ENCODE peak calls at places on chromosomes 5 and 9, in five cellular contexts. One of them, this sample, is unnamed.

GRCh38 chr5:123297866-123298265 is 125.3 kb downstream of the CEP120 start:
- DNase-seq in transverse colon: no peak
- DNase-seq in sigmoid colon: no peak
- DNase-seq in HCT116: no peak
- DNase-seq in suprapubic skin: no peak
- DNase-seq in this sample: no peak

GRCh38 chr5:81425569-81425968 is 31.6 kb upstream of the ACOT12 start:
- DNase-seq in transverse colon: no peak
- DNase-seq in sigmoid colon: no peak
- DNase-seq in HCT116: peak
- DNase-seq in suprapubic skin: no peak
- DNase-seq in this sample: no peak

GRCh38 chr5:15452780-15453179 is 47.2 kb upstream of the FBXL7 start:
- DNase-seq in transverse colon: no peak
- DNase-seq in sigmoid colon: no peak
- DNase-seq in HCT116: no peak
- DNase-seq in suprapubic skin: no peak
- DNase-seq in this sample: no peak

GRCh38 chr9:19049872-19050636 is 827 bp downstream of the RRAGA start:
- DNase-seq in transverse colon: peak
- DNase-seq in sigmoid colon: no peak
- DNase-seq in HCT116: no peak
- DNase-seq in suprapubic skin: no peak
- DNase-seq in this sample: no peak

GRCh38 chr5:64315778-64316177 is 150.1 kb downstream of the RNF180 start:
- DNase-seq in transverse colon: no peak
- DNase-seq in sigmoid colon: no peak
- DNase-seq in HCT116: no peak
- DNase-seq in suprapubic skin: no peak
- DNase-seq in this sample: no peak

GRCh38 chr5:57976506-57976905 is 483.4 kb downstream of the PLK2 start:
- DNase-seq in transverse colon: no peak
- DNase-seq in sigmoid colon: no peak
- DNase-seq in HCT116: no peak
- DNase-seq in suprapubic skin: no peak
- DNase-seq in this sample: no peak

GRCh38 chr9:818958-819357 is 22.5 kb upstream of the DMRT1 start:
- DNase-seq in transverse colon: no peak
- DNase-seq in sigmoid colon: peak
- DNase-seq in HCT116: no peak
- DNase-seq in suprapubic skin: no peak
- DNase-seq in this sample: no peak

GRCh38 chr9:124349675-124350484 is 65.4 kb downstream of the PSMB7 start:
- DNase-seq in transverse colon: no peak
- DNase-seq in sigmoid colon: peak
- DNase-seq in HCT116: no peak
- DNase-seq in suprapubic skin: peak
- DNase-seq in this sample: no peak

GRCh38 chr5:39717186-39717897 is 292.6 kb upstream of the DAB2 start:
- DNase-seq in transverse colon: no peak
- DNase-seq in sigmoid colon: no peak
- DNase-seq in HCT116: no peak
- DNase-seq in suprapubic skin: no peak
- DNase-seq in this sample: no peak

GRCh38 chr9:110604101-110604710 is 24.7 kb upstream of the SVEP1 start:
- DNase-seq in transverse colon: no peak
- DNase-seq in sigmoid colon: no peak
- DNase-seq in HCT116: no peak
- DNase-seq in suprapubic skin: no peak
- DNase-seq in this sample: no peak

GRCh38 chr9:69261636-69262035 is 63.4 kb upstream of the ENTREP1 start:
- DNase-seq in transverse colon: no peak
- DNase-seq in sigmoid colon: no peak
- DNase-seq in HCT116: no peak
- DNase-seq in suprapubic skin: no peak
- DNase-seq in this sample: no peak

GRCh38 chr5:102807878-102808502 is 52.9 kb downstream of the PAM start:
- DNase-seq in transverse colon: peak
- DNase-seq in sigmoid colon: no peak
- DNase-seq in HCT116: no peak
- DNase-seq in suprapubic skin: no peak
- DNase-seq in this sample: no peak

GRCh38 chr5:95900383-95900958 is 61.2 kb downstream of the ELL2 start:
- DNase-seq in transverse colon: no peak
- DNase-seq in sigmoid colon: peak
- DNase-seq in HCT116: no peak
- DNase-seq in suprapubic skin: no peak
- DNase-seq in this sample: no peak

GRCh38 chr5:65479527-65479926 is 2.2 kb downstream of the ADAMTS6 start:
- DNase-seq in transverse colon: no peak
- DNase-seq in sigmoid colon: no peak
- DNase-seq in HCT116: no peak
- DNase-seq in suprapubic skin: no peak
- DNase-seq in this sample: no peak

GRCh38 chr9:126448865-126449577 is 122.4 kb downstream of the MVB12B start:
- DNase-seq in transverse colon: no peak
- DNase-seq in sigmoid colon: no peak
- DNase-seq in HCT116: no peak
- DNase-seq in suprapubic skin: no peak
- DNase-seq in this sample: no peak

GRCh38 chr9:121278535-121279169 is 10.7 kb downstream of the GSN start:
- DNase-seq in transverse colon: peak
- DNase-seq in sigmoid colon: peak
- DNase-seq in HCT116: peak
- DNase-seq in suprapubic skin: peak
- DNase-seq in this sample: no peak

GRCh38 chr9:111860443-111860842 is 36.2 kb upstream of the UGCG start:
- DNase-seq in transverse colon: no peak
- DNase-seq in sigmoid colon: no peak
- DNase-seq in HCT116: no peak
- DNase-seq in suprapubic skin: no peak
- DNase-seq in this sample: no peak

GRCh38 chr9:76866689-76867088 is 39.2 kb downstream of the PRUNE2 start:
- DNase-seq in transverse colon: no peak
- DNase-seq in sigmoid colon: no peak
- DNase-seq in HCT116: no peak
- DNase-seq in suprapubic skin: no peak
- DNase-seq in this sample: peak

GRCh38 chr5:177264178-177264577 is 39.3 kb downstream of the RAB24 start:
- DNase-seq in transverse colon: no peak
- DNase-seq in sigmoid colon: no peak
- DNase-seq in HCT116: no peak
- DNase-seq in suprapubic skin: no peak
- DNase-seq in this sample: no peak

GRCh38 chr5:26622947-26623346 is 415.4 kb downstream of the CDH9 start:
- DNase-seq in transverse colon: no peak
- DNase-seq in sigmoid colon: no peak
- DNase-seq in HCT116: no peak
- DNase-seq in suprapubic skin: no peak
- DNase-seq in this sample: no peak
- H3K4me3 ChIP-seq in transverse colon: no peak
- H3K4me3 ChIP-seq in sigmoid colon: no peak
- H3K4me3 ChIP-seq in HCT116: no peak
- H3K4me3 ChIP-seq in suprapubic skin: no peak
- H3K4me3 ChIP-seq in this sample: no peak

DNA sequence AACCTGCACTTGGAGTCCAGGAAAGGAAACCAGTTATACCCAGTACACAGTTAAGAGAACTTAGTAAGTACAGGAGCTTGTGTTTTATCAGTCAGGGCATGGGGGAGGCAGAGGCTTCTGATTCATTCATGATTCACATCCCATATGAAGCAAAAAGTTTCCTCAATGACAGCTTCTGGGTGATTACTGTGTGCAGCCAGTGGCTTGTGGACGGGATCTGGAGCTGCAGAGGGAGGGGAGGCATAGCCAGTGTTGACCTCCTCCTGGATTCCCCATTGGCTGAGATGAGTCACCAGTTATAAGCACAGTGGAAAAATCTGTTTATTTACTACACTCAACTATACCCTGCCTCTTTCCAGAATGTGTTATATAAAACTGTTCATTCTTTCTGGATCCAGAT is 17.7 kb downstream of the IL31RA start:
- DNase-seq in transverse colon: no peak
- DNase-seq in sigmoid colon: no peak
- DNase-seq in HCT116: peak
- DNase-seq in suprapubic skin: no peak
- DNase-seq in this sample: peak
- TF ChIP-seq POLR2AphosphoS5 in transverse colon: no peak
- TF ChIP-seq POLR2AphosphoS5 in sigmoid colon: no peak
- TF ChIP-seq POLR2AphosphoS5 in HCT116: peak
- TF ChIP-seq POLR2AphosphoS5 in suprapubic skin: no peak
- TF ChIP-seq POLR2AphosphoS5 in this sample: no peak

GRCh38 chr5:1187950-1188334 is 13.5 kb upstream of the SLC6A19 start:
- DNase-seq in transverse colon: no peak
- DNase-seq in sigmoid colon: no peak
- DNase-seq in HCT116: no peak
- DNase-seq in suprapubic skin: no peak
- DNase-seq in this sample: no peak

GRCh38 chr5:1185652-1186350 is 15.6 kb upstream of the SLC6A19 start:
- DNase-seq in transverse colon: peak
- DNase-seq in sigmoid colon: no peak
- DNase-seq in HCT116: no peak
- DNase-seq in suprapubic skin: no peak
- DNase-seq in this sample: no peak

GRCh38 chr5:1187234-1187949 is 14.0 kb upstream of the SLC6A19 start:
- DNase-seq in transverse colon: no peak
- DNase-seq in sigmoid colon: no peak
- DNase-seq in HCT116: no peak
- DNase-seq in suprapubic skin: no peak
- DNase-seq in this sample: no peak

GRCh38 chr5:1185038-1185651 is 16.2 kb upstream of the SLC6A19 start:
- DNase-seq in transverse colon: no peak
- DNase-seq in sigmoid colon: no peak
- DNase-seq in HCT116: no peak
- DNase-seq in suprapubic skin: no peak
- DNase-seq in this sample: no peak

DNA sequence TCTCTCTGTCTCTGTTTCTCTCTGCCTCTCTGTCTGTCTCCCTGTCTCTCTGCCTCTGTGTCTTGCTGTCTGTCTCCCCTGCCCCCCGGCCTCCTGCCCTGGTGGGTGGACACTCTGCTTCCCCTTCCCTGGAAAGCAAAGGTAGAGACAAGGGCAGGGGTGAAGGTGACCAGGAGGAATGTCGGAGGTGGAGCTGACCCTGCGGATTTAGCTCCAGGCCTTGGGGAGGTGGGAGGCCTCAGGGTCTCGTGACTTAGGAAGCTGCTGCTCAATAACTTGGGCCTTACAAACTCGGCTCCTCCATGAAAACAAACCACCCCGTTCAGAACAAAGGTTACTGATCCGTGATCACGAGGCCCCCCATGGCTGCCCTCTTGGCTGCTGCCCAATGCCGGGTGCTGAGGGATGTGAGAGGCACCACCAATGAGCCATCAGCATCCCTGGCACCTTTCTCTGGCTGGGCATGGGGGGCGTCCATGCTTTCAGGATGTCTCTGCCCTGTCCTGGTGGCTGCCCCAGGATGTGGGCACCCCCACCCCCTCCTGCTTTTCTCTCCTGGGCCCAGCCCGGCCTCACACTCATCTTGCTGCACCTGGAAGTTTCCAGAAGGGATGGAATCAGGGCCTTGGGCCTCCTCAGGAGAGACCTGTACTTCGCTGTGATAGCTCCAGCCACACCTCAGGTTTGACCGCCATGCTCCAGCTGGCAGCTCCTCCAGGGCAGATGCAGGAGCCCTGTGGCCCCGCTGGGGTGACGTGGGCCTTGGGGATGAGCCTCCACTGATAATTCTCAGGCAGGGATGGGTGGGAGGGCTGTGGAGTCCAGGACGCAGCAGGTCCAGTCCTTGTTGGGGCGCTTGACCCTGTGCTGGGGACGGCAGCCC is 14.8 kb upstream of the SLC6A19 start:
- DNase-seq in transverse colon: no peak
- DNase-seq in sigmoid colon: no peak
- DNase-seq in HCT116: no peak
- DNase-seq in suprapubic skin: no peak
- DNase-seq in this sample: no peak
- H3K4me3 ChIP-seq in transverse colon: no peak
- H3K4me3 ChIP-seq in sigmoid colon: no peak
- H3K4me3 ChIP-seq in HCT116: no peak
- H3K4me3 ChIP-seq in suprapubic skin: no peak
- H3K4me3 ChIP-seq in this sample: no peak

GRCh38 chr9:114930063-114930812 is at the start of gene TNFSF8:
- DNase-seq in transverse colon: peak
- DNase-seq in sigmoid colon: no peak
- DNase-seq in HCT116: no peak
- DNase-seq in suprapubic skin: no peak
- DNase-seq in this sample: no peak
- TF ChIP-seq POLR2AphosphoS5 in transverse colon: peak
- TF ChIP-seq POLR2AphosphoS5 in sigmoid colon: no peak
- TF ChIP-seq POLR2AphosphoS5 in HCT116: no peak
- TF ChIP-seq POLR2AphosphoS5 in suprapubic skin: no peak
- TF ChIP-seq POLR2AphosphoS5 in this sample: no peak

DNA sequence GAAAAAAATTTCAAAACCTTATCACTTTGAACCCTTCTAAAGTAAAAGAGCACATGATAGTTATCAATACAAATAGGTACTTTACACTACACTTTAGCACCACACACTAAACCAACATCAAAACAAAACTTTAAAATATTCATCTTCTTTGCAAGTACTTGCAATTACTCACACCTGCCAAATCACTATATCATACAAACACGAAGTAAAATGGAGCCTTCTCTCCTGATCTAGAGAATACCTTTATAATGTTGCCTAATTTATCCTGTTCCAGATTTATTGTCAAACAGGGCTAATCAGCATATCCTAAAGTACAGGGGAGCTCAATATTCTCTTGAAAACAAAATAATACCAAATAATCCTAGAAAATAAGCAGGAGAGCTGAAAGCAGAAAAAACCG is 3.0 kb downstream of the RNF145 start:
- DNase-seq in transverse colon: no peak
- DNase-seq in sigmoid colon: no peak
- DNase-seq in HCT116: no peak
- DNase-seq in suprapubic skin: no peak
- DNase-seq in this sample: no peak
- H3K4me3 ChIP-seq in transverse colon: no peak
- H3K4me3 ChIP-seq in sigmoid colon: no peak
- H3K4me3 ChIP-seq in HCT116: no peak
- H3K4me3 ChIP-seq in suprapubic skin: peak
- H3K4me3 ChIP-seq in this sample: peak

DNA sequence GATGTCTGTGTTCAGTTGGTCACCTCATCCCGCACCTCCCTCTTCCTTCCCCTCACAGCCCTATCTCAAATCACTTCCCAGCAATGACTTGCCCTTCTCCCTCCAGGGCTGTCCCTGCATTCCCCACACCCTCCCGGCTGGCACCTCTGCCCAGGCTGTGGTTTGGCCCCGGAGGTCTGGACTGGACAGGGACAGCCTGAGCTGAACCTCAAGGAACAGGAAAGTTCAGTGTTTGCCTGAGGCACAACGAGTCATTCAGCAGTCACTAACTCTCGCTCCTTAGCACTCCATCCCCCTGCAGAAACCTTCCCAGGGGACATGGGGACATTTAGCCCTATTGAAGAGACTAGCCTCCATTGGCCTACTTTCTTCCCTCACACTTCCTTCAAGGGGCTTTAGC is 58.3 kb upstream of the MAP3K1 start:
- DNase-seq in transverse colon: no peak
- DNase-seq in sigmoid colon: no peak
- DNase-seq in HCT116: no peak
- DNase-seq in suprapubic skin: no peak
- DNase-seq in this sample: no peak
- TF ChIP-seq POLR2AphosphoS5 in transverse colon: no peak
- TF ChIP-seq POLR2AphosphoS5 in sigmoid colon: no peak
- TF ChIP-seq POLR2AphosphoS5 in HCT116: no peak
- TF ChIP-seq POLR2AphosphoS5 in suprapubic skin: no peak
- TF ChIP-seq POLR2AphosphoS5 in this sample: no peak